ENCODE peak calls at places on chromosomes 13 and 19, in eight cellular contexts. S is T1000; M is T-helper 2 cell; K is activated T-cell treated with anti-CD3 and anti-CD28 coated beads, Interleukin-2, amount 50 U/mL, for 48 hours; Y is pons; G is ELR; X is hepatic stellate cell; W is small intestine. T is an unnamed sample.

GRCh38 chr19:7512400-7512851 is 3.5 kb upstream of the ZNF358 start:
- DNase-seq in K (no peak), W (no peak), M (no peak), Y (no peak), G (no peak), X (no peak), S (no peak), T (no peak)

GRCh38 chr19:41877916-41878905 is 1.1 kb downstream of the CD79A start:
- DNase-seq in G (no peak), W (no peak), Y (no peak), M (no peak), S (no peak), K (no peak), X (no peak), T (no peak)

GRCh38 chr13:37510441-37510840 is 88.1 kb downstream of the POSTN start:
- DNase-seq in Y (no peak), G (no peak), M (no peak), S (no peak), W (no peak), K (no peak), X (no peak), T (no peak)

GRCh38 chr19:49065905-49066512 is 1.4 kb upstream of the NTF4 start:
- DNase-seq in M (no peak), S (no peak), K (no peak), G (no peak), Y (no peak), W (no peak), X (no peak), T (no peak)

GRCh38 chr13:50588736-50589135 is 254.8 kb downstream of the DLEU7 start:
- DNase-seq in W (no peak), X (no peak), Y (no peak), K (no peak), G (no peak), S (no peak), M (no peak), T (no peak)

GRCh38 chr19:10339380-10339960 is at the start of gene ICAM3:
- DNase-seq in Y (no peak), K (peak), G (no peak), X (no peak), M (peak), W (peak), S (no peak), T (no peak)

GRCh38 chr19:6711078-6711361 is 9.4 kb downstream of the C3 start:
- DNase-seq in S (no peak), W (no peak), X (no peak), M (no peak), K (no peak), Y (no peak), G (no peak), T (no peak)

GRCh38 chr19:19064811-19065745 is 1.3 kb downstream of the SLC25A42 start:
- DNase-seq in M (no peak), G (peak), K (peak), X (peak), S (no peak), Y (no peak), W (peak), T (no peak)

GRCh38 chr19:19202707-19203011 is 555 bp downstream of the NR2C2AP start:
- DNase-seq in G (peak), K (no peak), M (no peak), X (no peak), S (no peak), W (no peak), Y (no peak), T (no peak)

GRCh38 chr13:110616103-110617101 is 1.1 kb downstream of the NAXD start:
- DNase-seq in G (peak), W (peak), M (no peak), K (peak), S (peak), X (peak), Y (no peak), T (peak)

GRCh38 chr19:55696301-55697068 is 21.5 kb downstream of the EPN1 start:
- DNase-seq in Y (no peak), G (no peak), W (no peak), S (no peak), X (no peak), M (no peak), K (no peak), T (no peak)

GRCh38 chr13:32824671-32825070 is 191.6 kb upstream of the KL start:
- DNase-seq in Y (no peak), M (no peak), W (no peak), S (peak), X (peak), G (peak), K (no peak), T (peak)

GRCh38 chr13:33927315-33927714 is 109.4 kb downstream of the RFC3 start:
- DNase-seq in M (no peak), X (no peak), K (no peak), G (peak), W (no peak), Y (no peak), S (peak), T (peak)

GRCh38 chr19:38975214-38975860 is at the start of gene FBXO17:
- DNase-seq in Y (no peak), G (peak), X (peak), K (no peak), W (peak), S (peak), M (no peak), T (peak)

GRCh38 chr13:34730966-34731365 is 211.1 kb upstream of the NBEA start:
- DNase-seq in X (no peak), K (no peak), M (no peak), W (no peak), Y (no peak), G (no peak), S (no peak), T (no peak)

GRCh38 chr19:8358948-8359347 is 5.0 kb upstream of the ANGPTL4 start:
- DNase-seq in Y (no peak), W (peak), S (no peak), G (no peak), X (no peak), M (no peak), K (no peak), T (no peak)

GRCh38 chr13:35927554-35927953 is 203.6 kb downstream of the DCLK1 start:
- DNase-seq in G (peak), K (no peak), M (no peak), S (peak), X (no peak), Y (no peak), W (no peak), T (peak)

GRCh38 chr19:3409346-3410064 is 43.1 kb downstream of the NFIC start:
- DNase-seq in Y (no peak), G (no peak), M (no peak), K (no peak), W (no peak), S (no peak), X (no peak), T (no peak)

GRCh38 chr13:105804561-105805190 is 730.8 kb downstream of the EFNB2 start:
- DNase-seq in Y (peak), S (no peak), K (no peak), M (no peak), W (peak), X (no peak), G (peak), T (no peak)

GRCh38 chr19:47860602-47861297 is 1.7 kb downstream of the TPRX2 start:
- DNase-seq in K (no peak), S (no peak), X (no peak), W (no peak), M (no peak), G (no peak), Y (no peak), T (no peak)

GRCh38 chr19:32324631-32325215 is 20.7 kb upstream of the ZNF507 start:
- DNase-seq in G (peak), Y (peak), M (no peak), S (no peak), K (no peak), W (no peak), X (no peak), T (no peak)

GRCh38 chr13:25306671-25307464 is 5.4 kb downstream of the NUP58 start:
- DNase-seq in G (no peak), X (no peak), Y (no peak), M (no peak), W (no peak), K (no peak), S (no peak), T (no peak)

GRCh38 chr19:55535173-55535572 is 1.8 kb downstream of the SBK2 start:
- DNase-seq in Y (no peak), S (no peak), M (no peak), K (no peak), G (no peak), X (no peak), W (no peak), T (no peak)

GRCh38 chr19:46926201-46927071 is 65.6 kb downstream of the ARHGAP35 start:
- DNase-seq in W (no peak), G (no peak), K (no peak), S (no peak), Y (peak), X (no peak), M (no peak), T (no peak)

GRCh38 chr13:67299731-67300130 is 69.6 kb upstream of the PCDH9 start:
- DNase-seq in W (no peak), Y (no peak), S (no peak), G (peak), M (no peak), K (no peak), X (no peak), T (no peak)

GRCh38 chr13:100403675-100404074 is 184.9 kb downstream of the GGACT start:
- DNase-seq in M (no peak), W (no peak), Y (no peak), X (no peak), G (no peak), K (no peak), S (no peak), T (no peak)